ENCODE peak calls at places on chromosomes 11 and 22, in six cellular contexts. F is RPMI7951; U is stomach; L is activated CD4-positive, alpha-beta T cell treated with anti-CD3 and anti-CD28 coated beads, Interleukin-2, amount 50 U/mL, for 4 hours; A is NCI-H1930; O is substantia nigra. P is an unnamed sample.

GRCh38 chr11:31821235-31821764 is 10.2 kb upstream of the PAX6 start:
- DNase-seq in F (no peak), U (no peak), A (no peak), O (no peak), L (no peak), P (no peak)

GRCh38 chr22:19431641-19432091 is at the start of gene HIRA:
- DNase-seq in F (peak), A (peak), U (peak), O (peak), L (peak), P (peak)

GRCh38 chr11:85752890-85753581 is 57.9 kb downstream of the SYTL2 start:
- DNase-seq in U (peak), F (no peak), O (no peak), L (peak), A (no peak), P (no peak)

GRCh38 chr11:68028802-68029475 is 1.5 kb upstream of the NDUFS8 start:
- DNase-seq in A (no peak), F (peak), U (no peak), O (no peak), L (no peak), P (no peak)

GRCh38 chr11:87724358-87724757 is 450.9 kb downstream of the RAB38 start:
- DNase-seq in U (no peak), O (no peak), L (no peak), A (no peak), F (no peak), P (no peak)

GRCh38 chr22:38455530-38456271 is 702 bp upstream of the KCNJ4 start:
- DNase-seq in U (no peak), A (no peak), O (no peak), F (no peak), L (no peak), P (no peak)

GRCh38 chr11:63490551-63491239 is at the start of gene PLAAT5:
- DNase-seq in U (no peak), A (no peak), L (no peak), F (peak), O (no peak), P (no peak)

GRCh38 chr11:134155946-134156865 is 67.6 kb downstream of the NCAPD3 start:
- DNase-seq in F (no peak), A (no peak), U (no peak), O (no peak), L (no peak), P (no peak)

GRCh38 chr11:119482561-119483001 is 59.6 kb upstream of the THY1 start:
- DNase-seq in A (no peak), O (no peak), L (no peak), U (peak), F (no peak), P (peak)

GRCh38 chr11:61694971-61695706 is 14.9 kb downstream of the DAGLA start:
- DNase-seq in L (no peak), A (no peak), F (no peak), O (peak), U (peak), P (no peak)

GRCh38 chr11:83156996-83157754 is at the start of gene PCF11:
- DNase-seq in U (no peak), L (no peak), A (no peak), O (no peak), F (no peak), P (no peak)

GRCh38 chr22:39292561-39293074 is 26.8 kb downstream of the RPL3 start:
- DNase-seq in L (no peak), F (peak), O (peak), A (no peak), U (peak), P (peak)

GRCh38 chr11:68461284-68461861 is 821 bp downstream of the PPP6R3 start:
- DNase-seq in U (no peak), L (no peak), O (peak), F (peak), A (no peak), P (no peak)

GRCh38 chr11:12876340-12876739 is 132.8 kb upstream of the RASSF10 start:
- DNase-seq in O (no peak), L (no peak), F (no peak), A (no peak), U (no peak), P (no peak)

GRCh38 chr11:75632962-75633361 is 35.9 kb downstream of the MAP6 start:
- DNase-seq in O (no peak), L (no peak), U (no peak), F (no peak), A (no peak), P (no peak)

GRCh38 chr11:110092577-110093406 is at the start of gene ZC3H12C:
- DNase-seq in F (peak), U (peak), L (no peak), O (peak), A (peak), P (peak)

GRCh38 chr11:12862761-12863469 is 146.2 kb upstream of the RASSF10 start:
- DNase-seq in O (peak), A (no peak), L (no peak), U (no peak), F (peak), P (no peak)